ENCODE peak calls at places on chromosomes 12 and 14, in six cellular contexts. D, E, N, A, T and C are unnamed samples.

GRCh38 chr14:49863483-49864262 is 11.1 kb upstream of the NEMF start:
- DNase-seq in D (no peak), A (no peak), N (peak), E (no peak), T (no peak), C (no peak)

GRCh38 chr12:42448841-42449240 is 122.9 kb downstream of the PPHLN1 start:
- DNase-seq in E (no peak), N (no peak), D (no peak), T (no peak), A (no peak), C (no peak)

GRCh38 chr14:50062438-50063039 is 53.8 kb downstream of the VCPKMT start:
- DNase-seq in T (no peak), D (peak), A (no peak), E (no peak), N (no peak), C (no peak)

GRCh38 chr12:75374971-75375370 is 15.9 kb upstream of the GLIPR1L2 start:
- DNase-seq in A (no peak), D (no peak), N (no peak), T (no peak), E (no peak), C (no peak)

GRCh38 chr12:2586159-2587035 is 208.4 kb upstream of the FKBP4 start:
- DNase-seq in A (no peak), T (no peak), N (no peak), D (no peak), E (no peak), C (no peak)

GRCh38 chr14:77804592-77804991 is 4.7 kb downstream of the ADCK1 start:
- DNase-seq in N (no peak), A (no peak), E (no peak), T (no peak), D (peak), C (no peak)

GRCh38 chr12:106767954-106768501 is 6.5 kb upstream of the RIC8B start:
- DNase-seq in T (no peak), D (no peak), A (no peak), E (no peak), N (peak), C (no peak)

GRCh38 chr14:59116984-59117415 is 71.5 kb upstream of the DAAM1 start:
- DNase-seq in D (no peak), T (peak), A (no peak), E (no peak), N (no peak), C (no peak)

GRCh38 chr12:21169878-21170472 is 39.0 kb downstream of the SLCO1B1 start:
- DNase-seq in T (peak), N (no peak), E (peak), A (peak), D (peak), C (no peak)

GRCh38 chr12:104695453-104696148 is 238.9 kb downstream of the CHST11 start:
- DNase-seq in T (peak), D (peak), E (no peak), N (no peak), A (peak), C (no peak)

GRCh38 chr14:29654910-29655590 is 272.6 kb downstream of the PRKD1 start:
- DNase-seq in N (no peak), A (no peak), T (no peak), E (no peak), D (no peak), C (no peak)

GRCh38 chr12:89528434-89528833 is 2.6 kb upstream of the POC1B start:
- DNase-seq in E (no peak), A (no peak), T (no peak), D (no peak), N (no peak), C (no peak)

GRCh38 chr12:15788266-15789214 is 648 bp downstream of the EPS8 start:
- DNase-seq in A (no peak), D (no peak), E (no peak), T (peak), N (peak), C (no peak)

GRCh38 chr14:75279739-75280447 is 1.3 kb downstream of the FOS start:
- DNase-seq in E (no peak), N (peak), A (no peak), D (no peak), T (no peak), C (no peak)

GRCh38 chr12:109637341-109637740 is 63.7 kb downstream of the MVK start:
- DNase-seq in A (no peak), T (no peak), N (no peak), D (no peak), E (no peak), C (no peak)

GRCh38 chr12:19712041-19712440 is 272.7 kb downstream of the AEBP2 start:
- DNase-seq in D (no peak), A (no peak), T (no peak), E (no peak), N (no peak), C (no peak)

GRCh38 chr12:11826607-11827006 is 177.1 kb downstream of the ETV6 start:
- DNase-seq in T (no peak), N (no peak), E (no peak), A (no peak), D (no peak), C (no peak)

GRCh38 chr12:76266797-76267196 is 81.4 kb downstream of the BBS10 start:
- DNase-seq in E (no peak), T (no peak), A (no peak), D (no peak), N (no peak), C (peak)

GRCh38 chr14:58533417-58533816 is 104.3 kb upstream of the DACT1 start:
- DNase-seq in A (no peak), E (no peak), N (peak), D (no peak), T (no peak), C (no peak)

GRCh38 chr14:19823765-19824164 is 20.2 kb downstream of the OR4N2 start:
- DNase-seq in D (no peak), A (no peak), T (no peak), N (no peak), E (no peak), C (no peak)

GRCh38 chr12:28710882-28711281 is 438.2 kb upstream of the FAR2 start:
- DNase-seq in A (no peak), T (no peak), E (no peak), N (no peak), D (no peak), C (peak)

GRCh38 chr12:66403746-66404145 is 101.5 kb downstream of the HELB start:
- DNase-seq in E (no peak), T (no peak), A (no peak), D (no peak), N (no peak), C (no peak)

GRCh38 chr12:28413455-28414109 is 223.3 kb downstream of the CCDC91 start:
- DNase-seq in T (no peak), E (no peak), A (no peak), D (no peak), N (no peak), C (no peak)

GRCh38 chr12:30345735-30346445 is 349.8 kb downstream of the IPO8 start:
- DNase-seq in D (no peak), N (no peak), A (no peak), E (no peak), T (no peak), C (no peak)

GRCh38 chr12:106455100-106455499 is 97.6 kb downstream of the POLR3B start:
- DNase-seq in D (no peak), T (no peak), A (no peak), E (no peak), N (peak), C (no peak)

GRCh38 chr12:64608901-64609542 is 1.3 kb upstream of the RASSF3 start:
- DNase-seq in T (no peak), D (peak), A (no peak), N (no peak), E (no peak), C (no peak)

GRCh38 chr12:114166360-114166759 is 200.2 kb upstream of the RBM19 start:
- DNase-seq in A (no peak), E (no peak), T (no peak), D (no peak), N (peak), C (no peak)

GRCh38 chr14:103334644-103335603 is 887 bp downstream of the EIF5 start:
- DNase-seq in A (peak), E (peak), T (no peak), D (peak), N (peak), C (no peak)

GRCh38 chr14:65361920-65362319 is 50.6 kb upstream of the FUT8 start:
- DNase-seq in D (no peak), A (no peak), E (no peak), T (peak), N (peak), C (peak)

GRCh38 chr14:103696466-103697071 is 18.7 kb downstream of the XRCC3 start:
- DNase-seq in T (peak), D (no peak), A (no peak), N (no peak), E (no peak), C (no peak)

GRCh38 chr14:28772613-28773012 is 6.0 kb downstream of the FOXG1 start:
- DNase-seq in D (no peak), A (no peak), N (no peak), T (peak), E (no peak), C (no peak)

GRCh38 chr12:175250-175649 is 38.7 kb downstream of the SLC6A12 start:
- DNase-seq in T (peak), A (no peak), D (no peak), E (no peak), N (peak), C (no peak)

GRCh38 chr14:99724196-99724891 is 40.2 kb downstream of the CYP46A1 start:
- DNase-seq in E (peak), T (no peak), A (no peak), D (no peak), N (no peak), C (no peak)

GRCh38 chr14:51369814-51370213 is 129.8 kb downstream of the TMX1 start:
- DNase-seq in D (peak), E (no peak), A (no peak), T (no peak), N (no peak), C (no peak)